ENCODE peak calls at places on chromosomes 6 and 20, in nine cellular contexts. M is CD4-positive, alpha-beta memory T cell; P is T-helper 1 cell; L is germinal center; I is heart right ventricle; J is iris pigment epithelial cell; G is stimulated activated CD4-positive, alpha-beta T cell treated with anti-CD3 and anti-CD28 coated beads, Interleukin-4, amount 100 ng/mL, for 24 hours; A is NCI-H748 treated with DMSO at 0.1 percent for 48 hours; Z is Daoy. S is an unnamed sample.

GRCh38 chr6:63447134-63447533 is 125.1 kb upstream of the LOC128125822 start:
- DNase-seq in M (no peak), P (no peak), L (no peak), I (no peak), J (no peak), G (no peak), A (no peak), Z (no peak), S (no peak)

GRCh38 chr20:43459022-43459942 is 1.6 kb downstream of the SRSF6 start:
- DNase-seq in M (peak), P (no peak), L (no peak), I (no peak), J (no peak), G (peak), A (no peak), Z (no peak), S (no peak)

GRCh38 chr20:19308151-19308550 is 95.7 kb downstream of the SLC24A3 start:
- DNase-seq in M (no peak), P (no peak), L (no peak), I (no peak), J (no peak), G (no peak), A (no peak), Z (no peak), S (no peak)

GRCh38 chr6:167351656-167352354 is 26.9 kb downstream of the TTLL2 start:
- DNase-seq in M (no peak), P (no peak), L (no peak), I (no peak), J (no peak), G (no peak), A (no peak), Z (no peak), S (no peak)

GRCh38 chr6:104855507-104855906 is 4.2 kb downstream of the HACE1 start:
- DNase-seq in M (no peak), P (no peak), L (no peak), I (no peak), J (peak), G (no peak), A (no peak), Z (peak), S (no peak)

GRCh38 chr6:95084867-95085266 is 492.5 kb upstream of the MANEA start:
- DNase-seq in M (no peak), P (no peak), L (no peak), I (no peak), J (no peak), G (no peak), A (no peak), Z (peak), S (no peak)

GRCh38 chr6:26183581-26184408 is 96.6 kb downstream of the HFE start:
- DNase-seq in M (peak), P (peak), L (peak), I (peak), J (peak), G (peak), A (no peak), Z (no peak), S (peak)

GRCh38 chr6:2542101-2542857 is 208.4 kb downstream of the MYLK4 start:
- DNase-seq in M (no peak), P (no peak), L (no peak), I (no peak), J (no peak), G (no peak), A (no peak), Z (no peak), S (no peak)

GRCh38 chr20:20489623-20490341 is 121.9 kb downstream of the INSM1 start:
- DNase-seq in M (no peak), P (no peak), L (peak), I (no peak), J (peak), G (no peak), A (no peak), Z (no peak), S (no peak)

GRCh38 chr6:5786321-5787053 is 220.2 kb downstream of the NRN1 start:
- DNase-seq in M (no peak), P (no peak), L (no peak), I (no peak), J (no peak), G (no peak), A (no peak), Z (no peak), S (no peak)

GRCh38 chr6:114210467-114210866 is 132.4 kb downstream of the HS3ST5 start:
- DNase-seq in M (no peak), P (no peak), L (no peak), I (no peak), J (no peak), G (no peak), A (no peak), Z (no peak), S (no peak)

GRCh38 chr6:1382883-1383728 is 6.3 kb upstream of the FOXF2 start:
- DNase-seq in M (no peak), P (no peak), L (no peak), I (no peak), J (no peak), G (no peak), A (no peak), Z (no peak), S (no peak)

GRCh38 chr20:25042531-25043498 is 15.1 kb downstream of the ACSS1 start:
- DNase-seq in M (peak), P (no peak), L (peak), I (peak), J (no peak), G (peak), A (no peak), Z (no peak), S (peak)

GRCh38 chr6:154852700-154853099 is 119.5 kb downstream of the SCAF8 start:
- DNase-seq in M (no peak), P (no peak), L (no peak), I (no peak), J (peak), G (no peak), A (no peak), Z (peak), S (no peak)